ENCODE peak calls at places on chromosomes 16 and 17, in five cellular contexts. T is psoas muscle; G is left ventricle myocardium inferior; K is CD8-positive, alpha-beta T cell; J is heart left ventricle. B is an unnamed sample. For H3K36me3, the result is how much of the 10 kb centered on the place peaks cover.

GRCh38 chr16:31700200-31700529 is 172.5 kb downstream of the AHSP start:
- DNase-seq in T (no peak), G (no peak), K (no peak), J (no peak), B (no peak)

GRCh38 chr16:12311887-12312286 is 335.4 kb downstream of the SNX29 start:
- DNase-seq in T (no peak), G (no peak), K (no peak), J (no peak), B (no peak)

GRCh38 chr16:3837851-3838564 is 42.5 kb downstream of the CREBBP start:
- DNase-seq in T (no peak), G (no peak), K (no peak), J (no peak), B (no peak)

GRCh38 chr16:57976331-57976796 is 5.4 kb upstream of the CNGB1 start:
- DNase-seq in T (no peak), G (no peak), K (no peak), J (peak), B (no peak)

GRCh38 chr17:81142301-81143199 is 22.8 kb upstream of the PVALEF start:
- DNase-seq in T (peak), G (peak), K (peak), J (peak), B (peak)

GRCh38 chr16:58515871-58516767 is 802 bp downstream of the SETD6 start:
- DNase-seq in T (peak), G (no peak), K (peak), J (no peak), B (no peak)

GRCh38 chr16:65413861-65414260 is 292.0 kb upstream of the CDH11 start:
- DNase-seq in T (no peak), G (no peak), K (no peak), J (no peak), B (no peak)

GRCh38 chr17:71535311-71535710 is 585.5 kb upstream of the SOX9 start:
- DNase-seq in T (no peak), G (no peak), K (no peak), J (no peak), B (no peak)

GRCh38 chr17:7982666-7983065 is 19.7 kb upstream of the GUCY2D start:
- DNase-seq in T (no peak), G (no peak), K (no peak), J (no peak), B (no peak)

GRCh38 chr17:47955497-47956461 is 1.9 kb downstream of the PRR15L start:
- DNase-seq in T (no peak), G (no peak), K (no peak), J (no peak), B (no peak)

GRCh38 chr16:65782537-65783290 is 583.8 kb upstream of the CDH5 start:
- DNase-seq in T (no peak), G (no peak), K (no peak), J (no peak), B (no peak)

GRCh38 chr16:59047114-59047513 is 313.0 kb upstream of the GOT2 start:
- DNase-seq in T (no peak), G (no peak), K (no peak), J (no peak), B (no peak)

GRCh38 chr17:7977805-7978204 is 24.6 kb upstream of the GUCY2D start:
- DNase-seq in T (no peak), G (no peak), K (no peak), J (no peak), B (no peak)

GRCh38 chr16:78973041-78973440 is 627.5 kb downstream of the MAF start:
- DNase-seq in T (no peak), G (no peak), K (no peak), J (no peak), B (no peak)

GRCh38 chr17:2937331-2938003 is 125.9 kb downstream of the OR1D5 start:
- DNase-seq in T (no peak), G (no peak), K (no peak), J (no peak), B (no peak)

GRCh38 chr16:8676737-8677375 is 2.4 kb downstream of the ABAT start:
- DNase-seq in T (no peak), G (no peak), K (no peak), J (no peak), B (no peak)

GRCh38 chr17:77555741-77556291 is 402.7 kb upstream of the TNRC6C start:
- DNase-seq in T (peak), G (no peak), K (no peak), J (peak), B (no peak)

GRCh38 chr16:69703638-69704037 is 22.7 kb downstream of the NQO1 start:
- DNase-seq in T (no peak), G (no peak), K (no peak), J (no peak), B (no peak)

GRCh38 chr17:70184770-70185169 is 15.4 kb downstream of the KCNJ2 start:
- DNase-seq in T (no peak), G (no peak), K (no peak), J (no peak), B (no peak)

GRCh38 chr17:47720754-47721533 is 12.1 kb upstream of the TBX21 start:
- DNase-seq in T (no peak), G (no peak), K (peak), J (no peak), B (no peak)

GRCh38 chr16:14475370-14476139 is 154.5 kb downstream of the PARN start:
- DNase-seq in T (no peak), G (no peak), K (no peak), J (no peak), B (no peak)

GRCh38 chr17:7346761-7347614 is 5.0 kb upstream of the KCTD11 start:
- DNase-seq in T (no peak), G (no peak), K (no peak), J (no peak), B (no peak)

GRCh38 chr17:57256708-57257112 is 387 bp downstream of the MSI2 start:
- DNase-seq in T (no peak), G (peak), K (peak), J (no peak), B (peak)

GRCh38 chr16:12178251-12178990 is 201.9 kb downstream of the SNX29 start:
- DNase-seq in T (peak), G (peak), K (no peak), J (peak), B (peak)

GRCh38 chr17:27491713-27492190 is 35.5 kb downstream of the KSR1 start:
- DNase-seq in T (no peak), G (no peak), K (no peak), J (no peak), B (no peak)

GRCh38 chr17:57965521-57966160 is 10.4 kb upstream of the CUEDC1 start:
- DNase-seq in T (no peak), G (no peak), K (no peak), J (no peak), B (no peak)

GRCh38 chr17:48997103-48997826 is at the start of gene IGF2BP1:
- DNase-seq in T (no peak), G (no peak), K (no peak), J (no peak), B (no peak)

GRCh38 chr17:35051183-35051578 is 12.3 kb downstream of the RFFL start:
- DNase-seq in T (no peak), G (no peak), K (peak), J (no peak), B (no peak)

GRCh38 chr17:79188048-79188447 is 113.4 kb downstream of the ENGASE start:
- DNase-seq in T (no peak), G (no peak), K (no peak), J (no peak), B (no peak)

GRCh38 chr16:67786491-67786890 is 19.9 kb downstream of the RANBP10 start:
- DNase-seq in T (no peak), G (no peak), K (no peak), J (no peak), B (no peak)

GRCh38 chr17:7046127-7046724 is 2.3 kb upstream of the SLC16A11 start:
- DNase-seq in T (no peak), G (no peak), K (peak), J (no peak), B (no peak)

GRCh38 chr16:54174750-54175149 is 111.8 kb downstream of the IRX3 start:
- DNase-seq in T (no peak), G (no peak), K (no peak), J (no peak), B (no peak)

GRCh38 chr16:54176376-54176901 is 110.1 kb downstream of the IRX3 start:
- DNase-seq in T (no peak), G (no peak), K (no peak), J (no peak), B (no peak)

GRCh38 chr16:54174201-54174600 is 112.4 kb downstream of the IRX3 start:
- DNase-seq in T (no peak), G (no peak), K (no peak), J (no peak), B (no peak)

GRCh38 chr16:54175552-54176375 is 110.8 kb downstream of the IRX3 start:
- DNase-seq in T (no peak), G (no peak), K (no peak), J (no peak), B (no peak)

DNA sequence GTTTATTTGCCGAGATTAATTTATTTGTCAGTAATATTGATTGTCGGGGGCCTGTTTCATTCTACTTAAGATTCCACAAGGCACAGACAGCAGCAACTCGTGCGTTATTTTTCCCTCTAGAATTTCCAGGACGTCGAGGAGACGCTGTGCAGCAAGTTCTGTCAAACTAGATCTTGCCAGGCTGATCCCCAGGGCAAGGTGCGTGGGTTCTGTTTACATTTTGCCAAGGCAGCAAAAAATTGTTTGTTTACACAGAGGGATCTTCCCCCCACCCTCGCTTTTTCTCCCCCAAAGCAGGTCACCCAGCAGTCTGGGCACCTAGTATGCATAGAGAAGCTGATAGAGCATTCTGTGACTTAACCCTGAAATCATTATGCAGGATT is 111.4 kb downstream of the IRX3 start:
- DNase-seq in T (no peak), G (no peak), K (no peak), J (no peak), B (no peak)
- H3K27ac ChIP-seq in T (no peak), G (no peak), K (no peak), J (no peak), B (no peak)

GRCh38 chr17:45397796-45398195 is 34.9 kb downstream of the ARHGAP27 start:
- DNase-seq in T (no peak), G (no peak), K (no peak), J (no peak), B (no peak)
- H3K36me3 ChIP-seq in T (under half), G (half or more), K (half or more), J (under half), B (under half)

GRCh38 chr17:75706042-75706728 is 15.1 kb upstream of the ITGB4 start:
- DNase-seq in T (no peak), G (no peak), K (no peak), J (no peak), B (no peak)

GRCh38 chr17:75703191-75703590 is 18.1 kb upstream of the ITGB4 start:
- DNase-seq in T (no peak), G (no peak), K (no peak), J (no peak), B (no peak)

GRCh38 chr17:75701288-75701687 is 20.0 kb upstream of the ITGB4 start:
- DNase-seq in T (no peak), G (no peak), K (no peak), J (no peak), B (no peak)

GRCh38 chr17:75704963-75705875 is 16.0 kb upstream of the ITGB4 start:
- DNase-seq in T (no peak), G (no peak), K (no peak), J (peak), B (no peak)

GRCh38 chr17:75703591-75703990 is 17.7 kb upstream of the ITGB4 start:
- DNase-seq in T (no peak), G (no peak), K (no peak), J (no peak), B (no peak)
- H3K27ac ChIP-seq in T (no peak), G (no peak), K (no peak), J (no peak), B (no peak)

GRCh38 chr17:29091591-29092291 is 48.8 kb downstream of the PIPOX start:
- DNase-seq in T (no peak), G (no peak), K (no peak), J (no peak), B (no peak)
- H3K36me3 ChIP-seq in T (half or more), G (half or more), K (half or more), J (half or more), B (under half)

GRCh38 chr16:84650062-84650991 is 2.0 kb downstream of the KLHL36 start:
- DNase-seq in T (no peak), G (no peak), K (no peak), J (no peak), B (no peak)

GRCh38 chr16:84648595-84649510 is 542 bp downstream of the KLHL36 start:
- DNase-seq in T (peak), G (peak), K (peak), J (peak), B (peak)

GRCh38 chr16:84643677-84644076 is 4.6 kb upstream of the KLHL36 start:
- DNase-seq in T (no peak), G (no peak), K (no peak), J (no peak), B (no peak)

GRCh38 chr16:84649511-84649861 is 1.2 kb downstream of the KLHL36 start:
- DNase-seq in T (no peak), G (no peak), K (no peak), J (no peak), B (no peak)

GRCh38 chr16:84647830-84648594 is at the start of gene KLHL36:
- DNase-seq in T (peak), G (peak), K (peak), J (peak), B (peak)
- H3K27ac ChIP-seq in T (peak), G (peak), K (peak), J (peak), B (peak)

DNA sequence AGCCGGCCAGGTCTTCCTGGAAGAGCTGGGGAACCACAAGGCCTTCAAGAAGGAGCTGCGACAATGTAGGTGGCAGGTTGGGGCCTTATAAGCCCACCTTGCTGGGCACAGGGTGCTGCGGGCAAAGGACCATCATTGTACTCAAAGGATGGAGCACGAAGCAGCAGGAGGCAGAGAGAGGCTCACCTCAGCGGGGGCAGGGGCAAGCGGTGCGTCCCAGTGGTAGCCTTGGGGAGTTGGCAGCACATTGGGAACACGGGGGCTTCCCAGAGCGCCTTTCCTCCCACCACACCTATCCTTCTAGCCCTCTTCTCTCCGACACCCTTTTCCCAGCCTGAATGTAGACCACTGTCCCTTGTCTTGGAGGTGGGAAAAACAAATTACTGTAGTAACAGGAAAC is 2.1 kb downstream of the CNP start:
- DNase-seq in T (no peak), G (no peak), K (no peak), J (peak), B (no peak)
- H3K36me3 ChIP-seq in T (under half), G (under half), K (under half), J (under half), B (under half)

DNA sequence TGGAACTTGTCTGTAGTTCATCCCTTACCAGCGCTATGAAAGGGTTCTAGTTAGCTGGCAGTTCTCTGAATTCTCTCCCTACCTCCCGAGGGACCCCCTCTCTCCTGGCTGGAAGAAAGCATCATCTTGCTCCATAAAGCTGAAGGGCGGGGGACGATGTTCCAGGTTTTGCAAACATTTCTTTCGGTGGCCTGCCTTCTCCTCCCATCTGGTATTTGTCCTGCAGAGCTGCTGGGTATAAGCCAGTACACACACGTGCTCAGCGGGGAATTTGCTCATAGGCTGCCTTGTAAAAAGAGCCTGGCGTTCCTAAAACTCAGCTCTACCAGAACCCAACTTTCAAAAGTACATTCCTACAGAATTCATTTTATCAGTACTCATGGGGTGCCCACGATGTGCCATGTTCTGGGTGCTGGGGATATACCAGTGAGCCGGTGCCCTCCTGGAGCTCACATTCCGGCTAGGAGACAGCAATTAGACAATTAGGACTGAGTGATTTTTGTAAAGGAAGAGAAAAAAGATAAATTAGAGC is 616 bp upstream of the MRPL58 start:
- DNase-seq in T (peak), G (peak), K (no peak), J (peak), B (peak)
- H3K27ac ChIP-seq in T (peak), G (peak), K (peak), J (peak), B (peak)

B was measured in uterus.